ENCODE peak calls at places on chromosomes 4 and X, in eight cellular contexts. F is GM13976, D is esophagus squamous epithelium, Y is brain microvascular endothelial cell, P is mesothelial cell of epicardium, M is left ventricle myocardium inferior, W is dorsolateral prefrontal cortex, J is astrocyte of the spinal cord. E is an unnamed sample.

GRCh38 chr4:830776-831482 is 5.0 kb upstream of the CPLX1 start:
- DNase-seq in F (no peak), D (no peak), Y (no peak), P (no peak), M (no peak), W (no peak), J (no peak), E (no peak)

GRCh38 chr4:576991-577498 is 950 bp upstream of the TMEM271 start:
- DNase-seq in F (peak; percentile 32), D (no peak), Y (no peak), P (no peak), M (no peak), W (no peak), J (no peak), E (peak; percentile 22)

GRCh38 chrX:134821901-134822300 is 163.6 kb upstream of the PLAC1 start:
- DNase-seq in F (no peak), D (no peak), Y (no peak), P (no peak), M (no peak), W (no peak), J (no peak), E (no peak)

GRCh38 chrX:13898084-13898483 is 81.2 kb upstream of the GPM6B start:
- DNase-seq in F (peak; percentile 30), D (no peak), Y (peak; percentile 6), P (no peak), M (no peak), W (no peak), J (no peak), E (peak; percentile 62)

GRCh38 chrX:150504399-150505186 is 63.8 kb upstream of the MTM1 start:
- DNase-seq in F (no peak), D (no peak), Y (no peak), P (no peak), M (no peak), W (no peak), J (peak; percentile 24), E (no peak)

GRCh38 chr4:24071612-24072372 is 181.9 kb upstream of the PPARGC1A start:
- DNase-seq in F (no peak), D (no peak), Y (no peak), P (no peak), M (no peak), W (no peak), J (no peak), E (no peak)

GRCh38 chr4:87853108-87853507 is 20.3 kb downstream of the MEPE start:
- DNase-seq in F (peak; percentile 40), D (no peak), Y (peak; percentile 37), P (no peak), M (no peak), W (no peak), J (peak; percentile 75), E (peak; percentile 61)

GRCh38 chr4:151822331-151822730 is 61.5 kb upstream of the GATB start:
- DNase-seq in F (no peak), D (no peak), Y (no peak), P (no peak), M (no peak), W (no peak), J (no peak), E (no peak)

GRCh38 chr4:80305466-80305865 is 30.1 kb upstream of the CFAP299 start:
- DNase-seq in F (no peak), D (no peak), Y (peak; percentile 45), P (no peak), M (no peak), W (no peak), J (peak; percentile 45), E (no peak)

GRCh38 chr4:9703391-9703790 is 78.0 kb upstream of the DRD5 start:
- DNase-seq in F (peak; percentile 71), D (no peak), Y (peak; percentile 34), P (no peak), M (peak; percentile 39), W (peak; percentile 39), J (no peak), E (peak; percentile 76)

GRCh38 chr4:182062936-182063335 is 180.3 kb upstream of the TENM3 start:
- DNase-seq in F (no peak), D (no peak), Y (peak; percentile 18), P (no peak), M (no peak), W (no peak), J (peak; percentile 89), E (peak; percentile 68)

GRCh38 chr4:26746742-26747351 is 113.8 kb upstream of the STIM2 start:
- DNase-seq in F (peak; percentile 47), D (no peak), Y (no peak), P (no peak), M (no peak), W (no peak), J (no peak), E (no peak)

DNA sequence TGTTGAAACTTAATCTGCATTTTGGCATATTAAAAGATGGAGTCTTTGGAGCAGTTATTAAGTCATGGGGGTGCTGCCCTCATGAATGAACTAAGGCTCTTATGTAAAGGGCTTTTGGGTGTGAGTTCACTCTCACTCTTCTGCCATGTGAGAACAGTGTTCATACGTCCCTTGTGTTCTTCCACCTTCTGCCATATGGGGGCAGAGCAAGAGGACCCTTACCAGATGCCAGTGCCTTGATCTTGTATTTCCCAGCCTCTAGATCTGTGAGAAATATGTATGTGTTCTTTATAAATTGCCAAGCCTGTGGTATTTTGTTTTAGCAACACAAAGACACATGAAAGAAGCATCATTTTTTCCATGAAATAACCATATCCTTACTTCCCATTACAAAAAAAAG is 213.9 kb downstream of the SPOCK3 start:
- DNase-seq in F (no peak), D (no peak), Y (no peak), P (no peak), M (no peak), W (no peak), J (no peak), E (peak; percentile 27)
- TF ChIP-seq CTCF in F (peak; percentile 20), D (no peak), Y (peak; percentile 68), P (no peak), M (no peak), W (peak; percentile 18), J (peak; percentile 44), E (no peak)

DNA sequence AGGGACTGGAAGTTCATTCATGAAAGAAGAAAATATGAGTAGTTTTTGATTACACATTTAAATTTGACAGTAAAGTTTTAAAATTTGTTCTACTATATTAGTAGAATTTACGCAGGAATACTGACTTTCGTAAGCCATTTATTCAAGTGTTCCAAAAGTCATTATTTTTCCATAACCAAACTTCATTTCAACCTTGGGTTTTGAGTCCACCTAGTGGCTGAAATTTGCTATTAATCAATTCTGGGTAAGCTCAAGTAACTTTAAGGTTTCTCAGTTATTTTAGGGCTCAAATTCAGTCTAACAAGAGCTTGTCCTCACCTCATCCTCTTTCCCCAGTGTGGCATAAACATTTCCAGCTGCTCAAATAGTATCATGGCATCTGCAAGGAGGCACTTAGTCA is 175.4 kb downstream of the SH3BGRL start:
- DNase-seq in F (peak; percentile 9), D (no peak), Y (peak; percentile 3), P (no peak), M (no peak), W (no peak), J (peak; percentile 31), E (peak; percentile 40)
- TF ChIP-seq CTCF in F (peak; percentile 30), D (peak; percentile 41), Y (peak; percentile 40), P (peak; percentile 76), M (peak; percentile 56), W (peak; percentile 61), J (peak; percentile 49), E (peak; percentile 46)

DNA sequence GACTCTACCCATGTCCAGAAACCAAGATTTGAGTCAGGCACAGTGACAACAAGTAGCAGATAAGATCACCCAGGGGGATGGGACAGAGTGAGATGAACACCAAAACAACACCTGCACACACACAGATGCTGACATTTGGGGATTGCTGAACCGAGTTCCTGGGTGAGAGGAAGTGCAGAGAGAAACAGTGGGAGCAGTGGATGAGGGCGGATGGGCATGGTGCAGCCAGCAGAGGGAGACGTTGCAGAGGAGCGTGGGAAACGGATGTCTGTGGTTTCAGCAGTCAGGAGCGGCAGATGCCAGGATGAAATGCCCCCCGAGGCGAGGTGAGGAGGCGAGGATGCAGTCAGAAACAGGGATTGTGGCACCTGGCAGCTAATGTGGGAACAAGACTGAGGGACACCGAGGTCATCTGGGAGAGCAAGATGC is 78.6 kb upstream of the STS start:
- DNase-seq in F (no peak), D (no peak), Y (peak; percentile 67), P (no peak), M (no peak), W (no peak), J (no peak), E (peak; percentile 90)
- TF ChIP-seq CTCF in F (peak; percentile 46), D (no peak), Y (peak; percentile 79), P (no peak), M (no peak), W (no peak), J (peak; percentile 51), E (peak; percentile 40)

DNA sequence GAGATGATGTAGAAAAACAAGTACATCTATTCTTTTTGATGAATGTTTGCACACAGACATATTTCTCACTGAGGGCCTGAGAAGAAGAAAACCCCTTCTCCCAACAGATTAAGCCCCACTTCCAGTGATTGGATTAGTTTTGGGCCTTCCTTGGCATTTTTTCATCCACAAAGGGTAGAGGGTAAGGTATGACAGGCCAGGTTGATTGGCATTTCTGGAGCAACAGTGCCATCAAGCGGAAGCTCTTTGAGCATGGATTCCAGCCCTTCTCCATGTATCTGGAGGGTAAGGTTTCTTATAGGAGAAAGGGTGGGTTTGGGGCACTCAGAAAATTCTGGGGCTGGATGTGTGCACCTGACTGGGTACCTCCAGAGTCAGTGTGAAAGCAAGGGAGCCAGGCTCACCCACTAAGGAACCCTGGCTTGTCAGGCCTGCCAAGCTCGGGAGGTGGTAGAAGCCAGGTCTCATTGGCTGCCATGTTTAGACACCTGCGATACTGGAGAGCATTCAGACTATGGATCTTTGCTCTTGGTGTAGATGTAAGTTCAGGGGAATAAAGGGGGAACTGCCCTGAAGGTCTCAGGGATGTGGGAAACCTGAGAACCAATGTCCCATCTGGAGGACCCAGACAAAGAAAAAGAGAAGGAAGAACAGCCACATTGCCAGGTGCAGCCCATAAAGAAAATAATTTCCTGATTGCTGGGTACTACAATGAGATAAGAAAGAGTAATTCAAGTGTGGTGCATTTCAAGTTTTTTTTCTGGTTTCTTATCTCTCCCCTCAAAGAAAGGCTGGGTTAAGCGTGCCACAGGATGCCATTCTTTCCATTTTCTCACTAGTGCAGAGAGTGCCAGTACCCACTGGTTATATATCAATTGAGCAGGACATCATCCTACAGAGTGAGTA is 222.3 kb upstream of the AGTR2 start:
- DNase-seq in F (peak; percentile 25), D (no peak), Y (no peak), P (no peak), M (no peak), W (no peak), J (no peak), E (peak; percentile 56)
- TF ChIP-seq CTCF in F (peak; percentile 46), D (peak; percentile 17), Y (no peak), P (no peak), M (no peak), W (no peak), J (no peak), E (peak; percentile 34)